ENCODE peak calls at places on chromosomes 1 and 21, in nine cellular contexts. L is cardiac fibroblast, T is transverse colon, B is aorta, K is right cardiac atrium, X is tibial artery, G is astrocyte, D is Panc1, M is thoracic aorta. R is an unnamed sample.

GRCh38 chr1:44086722-44087474 is 31.7 kb upstream of the KLF17 start:
- DNase-seq in L (no peak), G (no peak), D (no peak), M (no peak), K (no peak), X (no peak), T (no peak), B (no peak), R (no peak)

GRCh38 chr1:20081331-20081810 is 11.4 kb downstream of the PLA2G5 start:
- DNase-seq in B (no peak), X (no peak), G (no peak), D (no peak), L (no peak), M (no peak), T (no peak), K (no peak), R (no peak)

GRCh38 chr1:172719066-172719627 is 60.2 kb downstream of the FASLG start:
- DNase-seq in K (no peak), D (no peak), X (no peak), L (no peak), T (no peak), G (peak; percentile 92), M (no peak), B (no peak), R (no peak)

GRCh38 chr1:228836427-228836826 is 101.1 kb downstream of the RHOU start:
- DNase-seq in T (peak; percentile 64), B (no peak), X (no peak), K (no peak), D (no peak), M (no peak), L (no peak), G (no peak), R (no peak)

GRCh38 chr21:45479691-45480675 is 62.3 kb downstream of the SLC19A1 start:
- DNase-seq in T (no peak), L (no peak), G (no peak), K (peak; percentile 61), D (no peak), B (no peak), M (no peak), X (no peak), R (no peak)

GRCh38 chr1:63307196-63307794 is 15.1 kb upstream of the FOXD3 start:
- DNase-seq in M (no peak), G (no peak), T (no peak), L (no peak), X (no peak), B (no peak), D (no peak), K (no peak), R (no peak)

GRCh38 chr1:11729498-11730428 is 6.2 kb upstream of the AGTRAP start:
- DNase-seq in G (no peak), L (peak; percentile 10), X (peak; percentile 48), M (no peak), D (no peak), B (no peak), K (no peak), T (no peak), R (no peak)

GRCh38 chr21:21232320-21232719 is 234.1 kb downstream of the NCAM2 start:
- DNase-seq in X (no peak), K (no peak), B (no peak), L (peak; percentile 79), M (no peak), T (peak; percentile 7), G (no peak), D (peak; percentile 2), R (no peak)

GRCh38 chr1:169367096-169367685 is 406 bp downstream of the NME7 start:
- DNase-seq in M (no peak), T (no peak), G (no peak), L (no peak), X (no peak), K (peak; percentile 16), D (no peak), B (no peak), R (no peak)

GRCh38 chr1:231528175-231529029 is at the start of gene TSNAX:
- DNase-seq in X (peak; percentile 87), L (peak; percentile 96), T (peak; percentile 93), B (peak; percentile 95), M (peak; percentile 51), D (peak; percentile 86), G (peak; percentile 83), K (peak; percentile 97), R (peak; percentile 89)

GRCh38 chr1:88640060-88640459 is 44.0 kb upstream of the PKN2 start:
- DNase-seq in B (no peak), K (no peak), D (no peak), G (no peak), L (no peak), X (no peak), M (no peak), T (no peak), R (no peak)

GRCh38 chr1:201042663-201043461 is 19.3 kb upstream of the KIF21B start:
- DNase-seq in D (peak; percentile 35), T (peak; percentile 72), M (no peak), B (no peak), L (peak; percentile 83), X (peak; percentile 70), G (peak; percentile 41), K (peak; percentile 77), R (peak; percentile 47)

GRCh38 chr1:8679411-8679800 is 138.0 kb downstream of the RERE start:
- DNase-seq in D (no peak), G (peak; percentile 50), T (no peak), M (no peak), X (no peak), B (no peak), K (no peak), L (peak; percentile 59), R (no peak)

GRCh38 chr1:215156232-215156631 is 73.7 kb downstream of the KCNK2 start:
- DNase-seq in K (no peak), X (no peak), G (peak; percentile 53), T (no peak), L (peak; percentile 50), B (no peak), D (no peak), M (no peak), R (no peak)

GRCh38 chr1:29475256-29475800 is 239.0 kb downstream of the PTPRU start:
- DNase-seq in D (no peak), M (no peak), L (no peak), T (no peak), B (no peak), G (no peak), K (no peak), X (no peak), R (peak; percentile 43)

GRCh38 chr21:35989185-35989735 is 71.1 kb downstream of the SETD4 start:
- DNase-seq in K (no peak), M (no peak), L (peak; percentile 4), T (no peak), G (no peak), B (peak; percentile 75), D (no peak), X (peak; percentile 79), R (no peak)
- H3K4me3 ChIP-seq in K (no peak overlapping the region), M (no peak overlapping the region), L (no peak overlapping the region), T (no peak overlapping the region), G (no peak overlapping the region), B (no peak overlapping the region), D (no peak overlapping the region), X (no peak overlapping the region), R (no peak overlapping the region)

GRCh38 chr1:46199233-46199749 is 1.1 kb upstream of the POMGNT1 start:
- DNase-seq in X (no peak), T (no peak), B (no peak), D (no peak), M (no peak), K (no peak), L (no peak), G (no peak), R (no peak)
- H3K4me3 ChIP-seq in X (no peak overlapping the region), T (peak overlapping the region; percentile 80), B (no peak overlapping the region), D (peak overlapping the region; percentile 88), M (peak overlapping the region; percentile 86), K (no peak overlapping the region), L (no peak overlapping the region), G (no peak overlapping the region), R (no peak overlapping the region)

GRCh38 chr21:17967319-17967718 is 148.2 kb upstream of the C21orf91 start:
- DNase-seq in X (no peak), G (no peak), L (no peak), B (no peak), K (no peak), T (no peak), D (no peak), M (no peak), R (no peak)
- H3K4me3 ChIP-seq in X (no peak overlapping the region), G (no peak overlapping the region), L (no peak overlapping the region), B (no peak overlapping the region), K (no peak overlapping the region), T (no peak overlapping the region), D (no peak overlapping the region), M (no peak overlapping the region), R (no peak overlapping the region)

DNA sequence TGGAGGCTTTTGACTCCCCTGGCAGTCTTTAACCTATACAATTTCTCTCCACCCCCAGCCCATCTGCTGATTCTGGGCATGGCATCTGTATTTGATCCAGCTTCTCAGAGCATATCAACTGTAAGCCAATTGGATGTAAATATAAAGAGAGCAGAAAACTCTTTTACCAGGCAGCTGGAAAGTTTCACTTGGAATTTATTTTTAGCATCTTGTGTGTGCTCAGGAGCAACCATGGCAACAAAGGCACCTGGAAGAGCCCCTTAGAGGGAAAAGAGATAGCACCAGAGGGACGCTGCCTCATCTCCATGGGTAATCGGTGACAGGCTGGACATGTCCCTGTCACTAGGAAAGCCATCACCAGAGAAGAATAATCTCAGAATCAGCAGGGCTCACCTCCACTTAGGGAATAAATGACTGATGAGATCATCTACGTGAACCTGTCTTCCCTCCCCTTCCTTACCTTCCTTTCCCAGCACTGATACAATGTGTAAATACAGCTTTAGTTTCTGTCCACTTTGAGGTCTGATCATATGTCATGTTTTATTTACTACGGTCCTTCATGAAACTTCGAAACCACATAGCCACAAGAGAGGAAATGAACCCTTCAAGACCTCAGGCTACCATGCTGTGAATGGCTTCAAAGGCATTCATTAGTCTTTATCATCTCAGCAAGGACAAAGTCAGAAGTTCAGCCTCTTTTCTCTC is 25.3 kb upstream of the SIPA1L2 start:
- DNase-seq in K (no peak), X (no peak), L (no peak), B (no peak), T (no peak), D (no peak), M (no peak), G (peak; percentile 31), R (no peak)
- H3K4me3 ChIP-seq in K (no peak overlapping the region), X (no peak overlapping the region), L (no peak overlapping the region), B (no peak overlapping the region), T (no peak overlapping the region), D (no peak overlapping the region), M (no peak overlapping the region), G (no peak overlapping the region), R (no peak overlapping the region)

GRCh38 chr1:79198841-79199240 is 192.3 kb upstream of the ADGRL4 start:
- DNase-seq in T (no peak), L (peak; percentile 72), D (no peak), M (no peak), K (no peak), G (peak; percentile 66), B (no peak), X (no peak), R (no peak)
- H3K4me3 ChIP-seq in T (no peak overlapping the region), L (no peak overlapping the region), D (no peak overlapping the region), M (no peak overlapping the region), K (no peak overlapping the region), G (no peak overlapping the region), B (no peak overlapping the region), X (no peak overlapping the region), R (no peak overlapping the region)

R was measured in uterus.